ENCODE peak calls at places on chromosomes 7 and 10, in seven cellular contexts. One of them, this sample, is unnamed.
A peak's percentile ranks its signal among the peaks of the same experiment; 100 is the strongest.

GRCh38 chr10:110868981-110869380 is 2.7 kb upstream of the PDCD4 start:
- DNase-seq in mammary epithelial cell: no peak
- DNase-seq in hepatocyte: no peak
- DNase-seq in psoas muscle: no peak
- DNase-seq in GM23338: no peak
- DNase-seq in Peyer's patch: peak; percentile 81
- DNase-seq in ascending aorta: no peak
- DNase-seq in this sample: no peak

GRCh38 chr7:129091484-129092002 is 36.6 kb upstream of the TNPO3 start:
- DNase-seq in mammary epithelial cell: peak; percentile 52
- DNase-seq in hepatocyte: peak; percentile 85
- DNase-seq in psoas muscle: peak; percentile 86
- DNase-seq in GM23338: peak; percentile 93
- DNase-seq in Peyer's patch: peak; percentile 93
- DNase-seq in ascending aorta: peak; percentile 45
- DNase-seq in this sample: peak; percentile 89

GRCh38 chr10:124287791-124288190 is 130.9 kb downstream of the OAT start:
- DNase-seq in mammary epithelial cell: no peak
- DNase-seq in hepatocyte: no peak
- DNase-seq in psoas muscle: peak; percentile 32
- DNase-seq in GM23338: no peak
- DNase-seq in Peyer's patch: no peak
- DNase-seq in ascending aorta: no peak
- DNase-seq in this sample: no peak

GRCh38 chr7:10908600-10908999 is 65.1 kb upstream of the PHF14 start:
- DNase-seq in mammary epithelial cell: no peak
- DNase-seq in hepatocyte: peak; percentile 20
- DNase-seq in psoas muscle: no peak
- DNase-seq in GM23338: peak; percentile 97
- DNase-seq in Peyer's patch: no peak
- DNase-seq in ascending aorta: no peak
- DNase-seq in this sample: no peak

GRCh38 chr7:121026577-121027111 is 38.1 kb downstream of the CPED1 start:
- DNase-seq in mammary epithelial cell: no peak
- DNase-seq in hepatocyte: no peak
- DNase-seq in psoas muscle: no peak
- DNase-seq in GM23338: no peak
- DNase-seq in Peyer's patch: no peak
- DNase-seq in ascending aorta: no peak
- DNase-seq in this sample: no peak

GRCh38 chr7:55641273-55641691 is 69.0 kb upstream of the VOPP1 start:
- DNase-seq in mammary epithelial cell: peak; percentile 78
- DNase-seq in hepatocyte: peak; percentile 87
- DNase-seq in psoas muscle: no peak
- DNase-seq in GM23338: peak; percentile 85
- DNase-seq in Peyer's patch: no peak
- DNase-seq in ascending aorta: no peak
- DNase-seq in this sample: no peak

GRCh38 chr10:34710391-34710751 is 104.7 kb downstream of the PARD3 start:
- DNase-seq in mammary epithelial cell: peak; percentile 75
- DNase-seq in hepatocyte: no peak
- DNase-seq in psoas muscle: no peak
- DNase-seq in GM23338: no peak
- DNase-seq in Peyer's patch: no peak
- DNase-seq in ascending aorta: no peak
- DNase-seq in this sample: no peak

GRCh38 chr7:50335795-50336754 is 31.6 kb downstream of the IKZF1 start:
- DNase-seq in mammary epithelial cell: no peak
- DNase-seq in hepatocyte: no peak
- DNase-seq in psoas muscle: peak; percentile 56
- DNase-seq in GM23338: no peak
- DNase-seq in Peyer's patch: peak; percentile 71
- DNase-seq in ascending aorta: no peak
- DNase-seq in this sample: peak; percentile 83

GRCh38 chr7:106870983-106871410 is 5.9 kb downstream of the PIK3CG start:
- DNase-seq in mammary epithelial cell: no peak
- DNase-seq in hepatocyte: no peak
- DNase-seq in psoas muscle: no peak
- DNase-seq in GM23338: no peak
- DNase-seq in Peyer's patch: no peak
- DNase-seq in ascending aorta: no peak
- DNase-seq in this sample: no peak

GRCh38 chr7:143299346-143299745 is 11.2 kb downstream of the CASP2 start:
- DNase-seq in mammary epithelial cell: no peak
- DNase-seq in hepatocyte: no peak
- DNase-seq in psoas muscle: no peak
- DNase-seq in GM23338: no peak
- DNase-seq in Peyer's patch: no peak
- DNase-seq in ascending aorta: no peak
- DNase-seq in this sample: no peak

GRCh38 chr10:123741146-123741545 is 75.0 kb downstream of the GPR26 start:
- DNase-seq in mammary epithelial cell: no peak
- DNase-seq in hepatocyte: peak; percentile 16
- DNase-seq in psoas muscle: no peak
- DNase-seq in GM23338: no peak
- DNase-seq in Peyer's patch: no peak
- DNase-seq in ascending aorta: no peak
- DNase-seq in this sample: no peak

GRCh38 chr7:139623518-139623917 is 100.0 kb downstream of the CLEC2L start:
- DNase-seq in mammary epithelial cell: no peak
- DNase-seq in hepatocyte: no peak
- DNase-seq in psoas muscle: no peak
- DNase-seq in GM23338: peak; percentile 17
- DNase-seq in Peyer's patch: no peak
- DNase-seq in ascending aorta: no peak
- DNase-seq in this sample: no peak

GRCh38 chr10:5442056-5442989 is 30.0 kb downstream of the NET1 start:
- DNase-seq in mammary epithelial cell: peak; percentile 53
- DNase-seq in hepatocyte: peak; percentile 67
- DNase-seq in psoas muscle: no peak
- DNase-seq in GM23338: peak; percentile 65
- DNase-seq in Peyer's patch: no peak
- DNase-seq in ascending aorta: no peak
- DNase-seq in this sample: no peak

GRCh38 chr10:44366936-44367630 is 17.8 kb downstream of the CXCL12 start:
- DNase-seq in mammary epithelial cell: no peak
- DNase-seq in hepatocyte: no peak
- DNase-seq in psoas muscle: no peak
- DNase-seq in GM23338: no peak
- DNase-seq in Peyer's patch: no peak
- DNase-seq in ascending aorta: no peak
- DNase-seq in this sample: no peak

GRCh38 chr10:63515002-63515763 is 6.0 kb upstream of the REEP3 start:
- DNase-seq in mammary epithelial cell: peak; percentile 74
- DNase-seq in hepatocyte: peak; percentile 8
- DNase-seq in psoas muscle: no peak
- DNase-seq in GM23338: peak; percentile 97
- DNase-seq in Peyer's patch: no peak
- DNase-seq in ascending aorta: no peak
- DNase-seq in this sample: no peak

GRCh38 chr10:110919349-110919931 is at the start of gene SHOC2:
- DNase-seq in mammary epithelial cell: no peak
- DNase-seq in hepatocyte: peak; percentile 89
- DNase-seq in psoas muscle: peak; percentile 100
- DNase-seq in GM23338: peak; percentile 100
- DNase-seq in Peyer's patch: peak; percentile 98
- DNase-seq in ascending aorta: peak; percentile 100
- DNase-seq in this sample: peak; percentile 100

GRCh38 chr7:2803755-2804154 is 40.4 kb downstream of the GNA12 start:
- DNase-seq in mammary epithelial cell: no peak
- DNase-seq in hepatocyte: no peak
- DNase-seq in psoas muscle: no peak
- DNase-seq in GM23338: no peak
- DNase-seq in Peyer's patch: no peak
- DNase-seq in ascending aorta: no peak
- DNase-seq in this sample: no peak

DNA sequence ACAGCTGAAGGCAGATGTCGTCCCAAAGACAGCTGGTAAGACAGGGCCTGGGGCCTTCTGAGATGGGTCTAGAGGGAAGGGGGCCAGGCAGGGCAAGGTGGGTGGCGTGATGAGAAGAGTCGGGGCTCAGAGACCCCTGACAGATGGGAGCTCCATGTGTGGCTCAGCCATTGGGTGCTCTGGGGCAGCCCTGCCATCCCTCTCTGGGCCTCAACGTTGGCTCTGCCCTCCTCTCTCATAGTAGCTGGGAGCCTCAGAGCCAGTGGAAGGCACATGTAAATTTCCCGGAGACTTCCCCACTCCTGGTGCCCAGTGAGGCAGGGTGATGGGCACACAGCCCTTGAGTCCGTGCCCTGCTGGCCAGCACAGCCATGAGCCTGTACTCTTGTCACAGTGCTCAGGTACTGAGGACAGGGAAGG is 1.8 kb downstream of the PPIF start:
- DNase-seq in mammary epithelial cell: no peak
- DNase-seq in hepatocyte: no peak
- DNase-seq in psoas muscle: no peak
- DNase-seq in GM23338: no peak
- DNase-seq in Peyer's patch: no peak
- DNase-seq in ascending aorta: no peak
- DNase-seq in this sample: no peak
- H3K27ac ChIP-seq in mammary epithelial cell: no peak overlapping the region
- H3K27ac ChIP-seq in hepatocyte: no peak overlapping the region
- H3K27ac ChIP-seq in psoas muscle: peak overlapping the region; percentile 92
- H3K27ac ChIP-seq in GM23338: no peak overlapping the region
- H3K27ac ChIP-seq in Peyer's patch: no peak overlapping the region
- H3K27ac ChIP-seq in ascending aorta: no peak overlapping the region
- H3K27ac ChIP-seq in this sample: no peak overlapping the region

DNA sequence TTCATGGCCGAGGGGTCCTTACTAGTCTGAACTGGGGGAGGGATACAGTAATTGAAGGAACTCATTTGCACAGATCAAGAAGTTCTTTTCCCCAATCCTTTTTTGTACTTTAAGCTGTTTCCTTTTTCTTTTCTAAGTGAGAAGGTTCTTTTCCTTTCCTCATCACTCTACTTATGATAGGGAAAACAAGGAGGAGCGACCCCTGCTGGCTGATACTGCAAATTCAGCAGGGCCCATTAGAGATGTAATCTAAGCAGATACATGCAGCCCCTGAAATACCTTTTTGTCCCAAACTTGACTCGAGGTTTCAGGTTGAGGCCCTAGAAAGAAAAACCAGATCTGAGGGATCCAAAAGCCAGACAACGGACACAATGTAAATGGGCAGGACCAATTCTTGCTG is 305.5 kb downstream of the DNAJB9 start:
- DNase-seq in mammary epithelial cell: peak; percentile 0
- DNase-seq in hepatocyte: no peak
- DNase-seq in psoas muscle: no peak
- DNase-seq in GM23338: peak; percentile 67
- DNase-seq in Peyer's patch: no peak
- DNase-seq in ascending aorta: no peak
- DNase-seq in this sample: no peak
- TF ChIP-seq CTCF in mammary epithelial cell: peak; percentile 19
- TF ChIP-seq CTCF in hepatocyte: no peak
- TF ChIP-seq CTCF in psoas muscle: no peak
- TF ChIP-seq CTCF in GM23338: peak; percentile 70
- TF ChIP-seq CTCF in Peyer's patch: no peak
- TF ChIP-seq CTCF in ascending aorta: no peak
- TF ChIP-seq CTCF in this sample: no peak

GRCh38 chr7:113907617-113908016 is 11.2 kb downstream of the PPP1R3A start:
- DNase-seq in mammary epithelial cell: no peak
- DNase-seq in hepatocyte: no peak
- DNase-seq in psoas muscle: no peak
- DNase-seq in GM23338: no peak
- DNase-seq in Peyer's patch: no peak
- DNase-seq in ascending aorta: no peak
- DNase-seq in this sample: no peak

GRCh38 chr7:113904521-113904920 is 14.3 kb downstream of the PPP1R3A start:
- DNase-seq in mammary epithelial cell: no peak
- DNase-seq in hepatocyte: no peak
- DNase-seq in psoas muscle: no peak
- DNase-seq in GM23338: no peak
- DNase-seq in Peyer's patch: no peak
- DNase-seq in ascending aorta: no peak
- DNase-seq in this sample: no peak
- H3K4me1 ChIP-seq in mammary epithelial cell: no peaks in the 10 kb centered on the region
- H3K4me1 ChIP-seq in hepatocyte: no peaks in the 10 kb centered on the region
- H3K4me1 ChIP-seq in psoas muscle: peaks cover 49% of the 10 kb centered on the region
- H3K4me1 ChIP-seq in GM23338: no peaks in the 10 kb centered on the region
- H3K4me1 ChIP-seq in Peyer's patch: no peaks in the 10 kb centered on the region
- H3K4me1 ChIP-seq in ascending aorta: no peaks in the 10 kb centered on the region
- H3K4me1 ChIP-seq in this sample: no peaks in the 10 kb centered on the region

GRCh38 chr7:159068893-159069448 is 75.7 kb downstream of the VIPR2 start:
- DNase-seq in mammary epithelial cell: no peak
- DNase-seq in hepatocyte: no peak
- DNase-seq in psoas muscle: no peak
- DNase-seq in GM23338: no peak
- DNase-seq in Peyer's patch: no peak
- DNase-seq in ascending aorta: no peak
- DNase-seq in this sample: no peak

GRCh38 chr7:159065852-159066480 is 78.7 kb downstream of the VIPR2 start:
- DNase-seq in mammary epithelial cell: no peak
- DNase-seq in hepatocyte: no peak
- DNase-seq in psoas muscle: no peak
- DNase-seq in GM23338: no peak
- DNase-seq in Peyer's patch: no peak
- DNase-seq in ascending aorta: no peak
- DNase-seq in this sample: no peak

GRCh38 chr7:159066816-159067601 is 77.7 kb downstream of the VIPR2 start:
- DNase-seq in mammary epithelial cell: no peak
- DNase-seq in hepatocyte: no peak
- DNase-seq in psoas muscle: no peak
- DNase-seq in GM23338: no peak
- DNase-seq in Peyer's patch: no peak
- DNase-seq in ascending aorta: no peak
- DNase-seq in this sample: no peak

GRCh38 chr7:159070422-159071148 is 74.1 kb downstream of the VIPR2 start:
- DNase-seq in mammary epithelial cell: no peak
- DNase-seq in hepatocyte: no peak
- DNase-seq in psoas muscle: no peak
- DNase-seq in GM23338: no peak
- DNase-seq in Peyer's patch: no peak
- DNase-seq in ascending aorta: no peak
- DNase-seq in this sample: peak; percentile 80

GRCh38 chr7:159067870-159068787 is 76.5 kb downstream of the VIPR2 start:
- DNase-seq in mammary epithelial cell: no peak
- DNase-seq in hepatocyte: no peak
- DNase-seq in psoas muscle: peak; percentile 88
- DNase-seq in GM23338: no peak
- DNase-seq in Peyer's patch: no peak
- DNase-seq in ascending aorta: no peak
- DNase-seq in this sample: peak; percentile 87
- H3K27ac ChIP-seq in mammary epithelial cell: no peak overlapping the region
- H3K27ac ChIP-seq in hepatocyte: no peak overlapping the region
- H3K27ac ChIP-seq in psoas muscle: peak overlapping the region; percentile 78
- H3K27ac ChIP-seq in GM23338: no peak overlapping the region
- H3K27ac ChIP-seq in Peyer's patch: peak overlapping the region; percentile 65
- H3K27ac ChIP-seq in ascending aorta: peak overlapping the region; percentile 88
- H3K27ac ChIP-seq in this sample: peak overlapping the region; percentile 43

DNA sequence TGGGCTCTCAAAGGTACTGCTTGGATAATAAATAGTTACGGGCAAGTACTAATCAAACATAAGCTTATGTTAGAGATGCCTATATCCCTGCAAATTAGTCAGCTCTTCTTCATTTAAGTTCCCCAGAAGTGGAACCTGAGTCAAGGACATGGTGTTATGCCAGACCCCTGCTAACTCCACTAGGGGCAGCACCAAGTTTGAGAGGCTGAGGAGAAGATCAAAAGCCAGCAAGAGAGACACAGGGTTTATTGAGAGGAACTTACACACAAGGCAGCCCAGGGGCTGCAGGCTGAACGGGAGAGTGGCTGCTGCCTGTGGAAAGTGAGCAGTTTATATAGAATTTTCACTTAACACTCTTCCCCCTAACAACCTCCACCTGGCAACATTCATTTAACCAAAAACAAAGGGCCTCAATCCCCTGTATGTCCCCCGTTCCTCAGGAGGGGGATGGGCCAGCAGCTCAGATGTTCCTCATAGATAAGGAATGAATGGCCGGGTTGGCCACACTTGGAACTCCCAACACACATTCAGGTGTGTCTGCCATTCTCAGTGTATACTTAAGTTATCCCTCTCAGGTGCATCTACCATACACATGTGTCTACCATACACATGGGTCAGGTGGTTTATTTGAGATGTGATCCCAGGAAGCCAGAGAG is 62.6 kb upstream of the GHITM start:
- DNase-seq in mammary epithelial cell: no peak
- DNase-seq in hepatocyte: peak; percentile 29
- DNase-seq in psoas muscle: no peak
- DNase-seq in GM23338: peak; percentile 68
- DNase-seq in Peyer's patch: no peak
- DNase-seq in ascending aorta: no peak
- DNase-seq in this sample: no peak
- TF ChIP-seq CTCF in mammary epithelial cell: no peak
- TF ChIP-seq CTCF in hepatocyte: peak; percentile 26
- TF ChIP-seq CTCF in psoas muscle: no peak
- TF ChIP-seq CTCF in GM23338: peak; percentile 58
- TF ChIP-seq CTCF in Peyer's patch: no peak
- TF ChIP-seq CTCF in ascending aorta: no peak
- TF ChIP-seq CTCF in this sample: no peak